ENCODE peak calls at places on chromosomes 5 and 9, in six cellular contexts. E is mesendoderm, I is neuronal stem cell, W is H1, X is mesenchymal stem cell, V is IMR-90. M is an unnamed sample.

GRCh38 chr9:129902735-129903134 is 67.5 kb downstream of the USP20 start:
- DNase-seq in E (no peak), I (no peak), W (no peak), X (no peak), V (no peak), M (no peak)

GRCh38 chr9:86562691-86563090 is 208.5 kb upstream of the TUT7 start:
- DNase-seq in E (no peak), I (no peak), W (no peak), X (no peak), V (no peak), M (no peak)

GRCh38 chr9:136947955-136948510 is 3.0 kb downstream of the C8G start:
- DNase-seq in E (peak), I (no peak), W (peak), X (peak), V (peak), M (peak)

GRCh38 chr9:5479994-5480694 is 29.8 kb downstream of the CD274 start:
- DNase-seq in E (no peak), I (no peak), W (no peak), X (peak), V (no peak), M (no peak)

GRCh38 chr5:134365604-134366003 is 1.4 kb downstream of the CDKL3 start:
- DNase-seq in E (no peak), I (no peak), W (no peak), X (no peak), V (no peak), M (no peak)

GRCh38 chr5:57163553-57164006 is 10.3 kb upstream of the GPBP1 start:
- DNase-seq in E (no peak), I (no peak), W (no peak), X (no peak), V (no peak), M (no peak)

GRCh38 chr5:10701567-10702039 is 59.4 kb downstream of the DAP start:
- DNase-seq in E (peak), I (peak), W (peak), X (peak), V (peak), M (peak)

GRCh38 chr9:10674586-10674985 is 61.8 kb upstream of the PTPRD start:
- DNase-seq in E (peak), I (no peak), W (no peak), X (no peak), V (no peak), M (no peak)

GRCh38 chr9:8364021-8364782 is 564.6 kb upstream of the DMAC1 start:
- DNase-seq in E (no peak), I (no peak), W (no peak), X (no peak), V (no peak), M (no peak)

GRCh38 chr9:4293293-4293931 is 6.5 kb downstream of the GLIS3 start:
- DNase-seq in E (peak), I (no peak), W (no peak), X (peak), V (peak), M (peak)

GRCh38 chr9:90420714-90421513 is 221.7 kb downstream of the DIRAS2 start:
- DNase-seq in E (no peak), I (no peak), W (no peak), X (no peak), V (no peak), M (no peak)

GRCh38 chr9:38388283-38389223 is 3.9 kb upstream of the ALDH1B1 start:
- DNase-seq in E (no peak), I (no peak), W (no peak), X (peak), V (peak), M (no peak)

GRCh38 chr9:764105-764524 is 77.4 kb upstream of the DMRT1 start:
- DNase-seq in E (peak), I (peak), W (peak), X (peak), V (peak), M (peak)

GRCh38 chr5:117590944-117591343 is 1016.3 kb upstream of the SEMA6A start:
- DNase-seq in E (peak), I (no peak), W (no peak), X (peak), V (peak), M (no peak)

GRCh38 chr5:39164529-39165402 is 54.6 kb downstream of the FYB1 start:
- DNase-seq in E (no peak), I (no peak), W (no peak), X (no peak), V (peak), M (no peak)

GRCh38 chr5:54021413-54022155 is 288.8 kb downstream of the ARL15 start:
- DNase-seq in E (no peak), I (no peak), W (no peak), X (peak), V (peak), M (no peak)

GRCh38 chr5:172383231-172383802 is 71.0 kb downstream of the SH3PXD2B start:
- DNase-seq in E (no peak), I (no peak), W (no peak), X (peak), V (peak), M (peak)

GRCh38 chr9:113588936-113589335 is 125.4 kb downstream of the RGS3 start:
- DNase-seq in E (no peak), I (no peak), W (no peak), X (no peak), V (no peak), M (no peak)

GRCh38 chr9:117763314-117763713 is 59.1 kb downstream of the TLR4 start:
- DNase-seq in E (peak), I (no peak), W (no peak), X (peak), V (no peak), M (no peak)

GRCh38 chr5:150138551-150139265 is 16.9 kb downstream of the PDGFRB start:
- DNase-seq in E (peak), I (peak), W (no peak), X (peak), V (peak), M (no peak)

GRCh38 chr9:35727676-35728040 is 4.3 kb downstream of the TLN1 start:
- DNase-seq in E (no peak), I (no peak), W (no peak), X (no peak), V (no peak), M (no peak)
- H2BK5ac ChIP-seq in E (peak), I (peak), W (peak), X (peak), V (peak), M (peak)

DNA sequence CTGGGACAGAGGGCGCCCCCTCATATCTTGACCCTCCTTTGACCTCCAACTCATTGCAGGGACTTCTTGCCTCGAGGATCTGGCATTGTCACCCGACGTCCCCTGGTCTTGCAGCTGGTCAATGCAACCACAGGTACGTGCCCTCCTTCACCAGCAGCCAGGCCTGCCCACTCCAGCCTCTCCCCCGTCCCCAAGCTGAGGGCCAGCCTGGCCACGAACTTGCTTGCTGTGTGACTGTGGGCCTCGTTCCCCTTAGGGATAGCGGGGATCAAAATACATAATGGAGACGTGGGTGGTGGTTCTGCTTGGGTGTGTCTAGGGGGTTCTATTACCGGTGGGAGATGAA is 15.0 kb downstream of the DNM1 start:
- DNase-seq in E (no peak), I (no peak), W (no peak), X (no peak), V (no peak), M (no peak)
- H3K4me3 ChIP-seq in E (no peak), I (no peak), W (peak), X (no peak), V (no peak), M (no peak)

DNA sequence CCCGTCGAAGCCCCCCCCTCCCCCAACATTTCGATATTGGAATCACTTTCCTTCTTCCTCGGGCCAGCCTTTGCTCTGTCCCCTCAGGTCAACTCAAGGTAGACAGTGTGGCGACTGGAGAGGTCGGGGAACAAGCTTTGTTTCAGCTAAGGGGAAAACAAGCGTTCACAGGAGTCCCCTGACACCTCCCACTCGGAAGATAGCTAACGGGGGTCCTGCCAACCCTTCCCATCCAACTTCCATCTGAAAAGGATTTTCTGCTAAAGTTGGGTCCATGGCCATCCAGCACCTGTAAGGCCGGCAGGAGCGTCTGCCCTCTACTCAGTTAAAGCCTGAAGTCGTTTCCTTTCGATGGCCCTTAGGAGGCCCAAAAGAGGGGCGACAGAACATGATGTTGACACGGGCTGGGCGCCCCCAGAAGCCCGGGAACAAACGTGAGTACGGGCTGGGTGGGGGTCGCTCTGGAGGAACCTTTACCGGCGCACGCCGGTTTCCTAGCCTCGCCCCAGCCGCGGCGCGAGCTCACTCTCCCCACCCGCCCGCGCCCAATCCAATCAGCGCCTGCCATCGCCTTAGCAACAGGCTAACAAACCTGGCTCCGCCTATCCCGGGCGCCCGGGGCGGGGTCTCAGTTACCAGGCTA is 2.5 kb downstream of the ARRDC3 start:
- DNase-seq in E (peak), I (peak), W (peak), X (peak), V (peak), M (peak)
- H3K23ac ChIP-seq in E (no peak), I (peak), W (no peak), X (no peak), V (peak), M (peak)

DNA sequence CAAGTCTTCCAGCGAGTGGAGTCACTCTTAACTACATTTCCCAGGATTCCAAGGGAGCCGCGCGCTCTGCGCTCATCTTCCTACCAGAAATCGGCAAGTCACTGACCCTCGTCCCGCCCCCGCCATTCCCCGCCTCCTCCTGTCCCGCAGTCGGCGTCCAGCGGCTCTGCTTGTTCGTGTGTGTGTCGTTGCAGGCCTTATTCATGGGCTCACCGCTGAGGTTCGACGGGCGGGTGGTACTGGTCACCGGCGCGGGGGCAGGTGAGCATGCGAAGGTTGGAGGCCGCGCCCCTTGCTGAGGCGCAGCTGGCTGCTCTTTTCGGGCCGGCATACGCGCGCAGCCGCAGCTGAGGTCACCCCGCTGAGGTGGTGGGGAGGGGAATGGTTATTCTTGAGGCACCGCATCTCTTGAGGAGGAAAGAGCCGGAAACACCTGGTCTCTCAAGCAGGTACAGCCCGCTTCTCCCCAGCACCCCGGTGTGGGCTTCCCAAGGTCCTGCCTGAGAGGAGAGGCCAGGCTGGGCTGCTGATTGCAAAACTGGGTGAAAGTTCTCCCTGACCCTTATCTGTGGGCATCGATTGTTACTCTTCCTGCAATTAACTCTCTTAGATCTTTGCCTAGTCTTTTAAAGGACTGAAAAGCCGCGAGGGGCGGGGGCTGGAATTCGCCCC is at the start of gene HSD17B4:
- DNase-seq in E (peak), I (peak), W (peak), X (peak), V (peak), M (peak)
- H2BK5ac ChIP-seq in E (peak), I (peak), W (peak), X (peak), V (peak), M (peak)

DNA sequence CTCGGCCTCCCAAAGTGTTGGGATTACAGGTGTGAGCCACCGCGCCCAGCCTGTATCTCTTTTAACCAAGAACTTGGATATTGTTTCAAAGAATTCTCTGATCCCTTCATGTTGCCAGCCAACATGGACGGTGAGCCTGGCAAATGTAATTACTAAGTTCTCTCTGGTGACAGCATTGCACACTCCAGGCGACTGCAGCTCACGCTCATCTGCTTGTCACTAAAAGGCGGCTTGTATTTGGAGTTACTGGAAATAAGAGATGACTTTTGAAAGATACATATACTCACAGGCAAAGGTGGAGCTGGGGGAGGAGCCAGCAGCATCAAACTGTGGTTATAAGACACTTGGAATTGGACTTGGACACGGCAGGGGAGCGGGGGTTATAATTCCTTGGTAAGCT is 172.3 kb downstream of the SLIT3 start:
- DNase-seq in E (no peak), I (no peak), W (no peak), X (no peak), V (no peak), M (no peak)
- H3K4me3 ChIP-seq in E (no peak), I (no peak), W (no peak), X (no peak), V (no peak), M (no peak)

GRCh38 chr9:126158591-126159519 is 167.8 kb upstream of the MVB12B start:
- DNase-seq in E (no peak), I (no peak), W (no peak), X (no peak), V (no peak), M (no peak)

GRCh38 chr9:126157409-126157808 is 169.2 kb upstream of the MVB12B start:
- DNase-seq in E (no peak), I (no peak), W (no peak), X (no peak), V (no peak), M (no peak)

GRCh38 chr9:126157826-126158431 is 168.7 kb upstream of the MVB12B start:
- DNase-seq in E (no peak), I (no peak), W (no peak), X (no peak), V (no peak), M (no peak)

GRCh38 chr9:126155756-126156664 is 170.6 kb upstream of the MVB12B start:
- DNase-seq in E (no peak), I (no peak), W (no peak), X (no peak), V (no peak), M (no peak)

GRCh38 chr9:126156898-126157297 is 169.7 kb upstream of the MVB12B start:
- DNase-seq in E (no peak), I (no peak), W (no peak), X (no peak), V (no peak), M (no peak)
- H3K23ac ChIP-seq in E (no peak), I (no peak), W (no peak), X (no peak), V (no peak), M (no peak)

DNA sequence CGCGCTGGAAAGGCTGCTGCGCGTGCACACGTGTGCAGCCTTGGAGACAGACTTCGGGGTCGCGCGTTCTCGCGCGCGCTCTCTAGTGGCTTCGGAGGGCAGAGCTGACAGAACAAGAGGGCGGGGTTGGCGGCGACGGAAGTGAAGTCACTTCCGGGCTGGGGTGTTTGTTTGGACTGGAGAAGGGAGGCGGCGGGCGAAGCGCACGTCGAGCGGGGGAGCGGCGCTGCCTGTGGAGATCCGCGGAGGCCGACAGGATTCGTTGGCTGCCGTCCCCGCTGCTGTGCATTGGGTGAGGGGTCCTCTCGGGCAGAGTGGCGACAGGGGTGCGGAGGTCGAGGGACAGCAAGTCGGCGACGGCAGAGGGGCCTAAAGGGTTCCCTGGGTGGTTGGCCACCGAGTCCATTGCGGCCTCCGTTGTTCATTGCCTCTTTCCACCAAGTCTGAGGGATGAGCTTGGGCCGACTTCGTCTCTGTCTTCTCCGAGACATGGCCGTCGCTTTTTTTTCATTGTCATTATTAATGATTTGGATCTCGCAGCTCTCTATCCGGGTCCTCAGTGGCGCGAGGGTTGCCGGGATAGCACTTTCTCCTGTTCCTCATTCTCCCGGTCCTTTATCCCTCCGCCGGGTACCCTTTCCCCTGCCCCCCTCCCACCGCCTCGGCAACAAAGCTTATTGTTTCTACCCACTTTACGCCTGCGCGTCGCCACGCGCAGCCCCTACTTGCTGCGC is at the start of gene PAIP2:
- DNase-seq in E (peak), I (peak), W (peak), X (peak), V (peak), M (peak)
- H2BK5ac ChIP-seq in E (peak), I (peak), W (peak), X (peak), V (peak), M (peak)

GRCh38 chr9:96555567-96556386 is 63.9 kb downstream of the CDC14B start:
- DNase-seq in E (no peak), I (no peak), W (no peak), X (peak), V (peak), M (peak)
- H3K4me3 ChIP-seq in E (no peak), I (no peak), W (no peak), X (no peak), V (no peak), M (no peak)